ENCODE peak calls at places on chromosomes 5 and 9, in eight cellular contexts. S, M, C, P, Z, F, L and I are unnamed samples.

GRCh38 chr5:41686767-41687166 is 176.4 kb upstream of the PLCXD3 start:
- DNase-seq in P (no peak), M (no peak), S (no peak), C (no peak), Z (no peak), F (no peak), L (no peak), I (no peak)

GRCh38 chr5:166088389-166089039 is 2202.9 kb upstream of the WWC1 start:
- DNase-seq in F (no peak), S (no peak), M (no peak), C (no peak), Z (no peak), P (no peak), L (no peak), I (no peak)

GRCh38 chr5:145818604-145819003 is 16.5 kb downstream of the PRELID2 start:
- DNase-seq in S (no peak), L (no peak), Z (no peak), C (no peak), F (no peak), M (no peak), P (no peak), I (no peak)

GRCh38 chr9:91222457-91222856 is 139.3 kb downstream of the AUH start:
- DNase-seq in L (no peak), F (no peak), Z (no peak), P (no peak), C (no peak), M (no peak), S (no peak), I (no peak)

GRCh38 chr5:143882520-143882919 is 70.6 kb downstream of the HMHB1 start:
- DNase-seq in P (no peak), S (no peak), M (no peak), L (no peak), F (no peak), C (no peak), Z (no peak), I (no peak)

GRCh38 chr5:44546283-44546682 is 157.1 kb upstream of the FGF10 start:
- DNase-seq in Z (no peak), F (no peak), M (no peak), L (no peak), C (no peak), S (no peak), P (no peak), I (no peak)

GRCh38 chr5:144139586-144139985 is 30.9 kb downstream of the YIPF5 start:
- DNase-seq in P (no peak), M (no peak), C (no peak), F (no peak), L (no peak), Z (no peak), S (no peak), I (no peak)

GRCh38 chr5:129135633-129136032 is 41.1 kb downstream of the ISOC1 start:
- DNase-seq in F (no peak), C (no peak), L (peak), P (no peak), S (no peak), Z (no peak), M (peak), I (no peak)

GRCh38 chr5:141529002-141529401 is 40.1 kb downstream of the PCDHGC5 start:
- DNase-seq in C (no peak), L (no peak), Z (no peak), S (no peak), F (no peak), P (no peak), M (no peak), I (no peak)

GRCh38 chr5:152187668-152188067 is 217.4 kb downstream of the NMUR2 start:
- DNase-seq in L (no peak), Z (no peak), C (no peak), S (no peak), F (no peak), M (no peak), P (no peak), I (no peak)

GRCh38 chr5:164934039-164934438 is 1428.6 kb downstream of the MAT2B start:
- DNase-seq in M (no peak), F (no peak), L (no peak), P (no peak), Z (no peak), C (no peak), S (no peak), I (no peak)

GRCh38 chr9:126697350-126697749 is 83.6 kb downstream of the LMX1B start:
- DNase-seq in C (no peak), S (no peak), M (no peak), P (peak), Z (no peak), F (no peak), L (no peak), I (no peak)

GRCh38 chr9:128943832-128944620 is 3.4 kb downstream of the DOLK start:
- DNase-seq in M (no peak), C (no peak), F (no peak), P (no peak), Z (no peak), S (no peak), L (peak), I (no peak)

GRCh38 chr9:78763424-78763823 is 466.5 kb downstream of the PSAT1 start:
- DNase-seq in M (no peak), Z (no peak), S (no peak), P (no peak), L (no peak), F (no peak), C (no peak), I (no peak)

GRCh38 chr5:176761755-176762154 is 48.6 kb upstream of the UNC5A start:
- DNase-seq in F (no peak), S (no peak), M (no peak), L (no peak), C (no peak), P (no peak), Z (no peak), I (no peak)

GRCh38 chr5:121850272-121850671 is 1.4 kb upstream of the FTMT start:
- DNase-seq in M (no peak), L (no peak), C (no peak), Z (no peak), S (no peak), F (no peak), P (no peak), I (no peak)

GRCh38 chr9:104961238-104961637 is 33.3 kb upstream of the ABCA1 start:
- DNase-seq in Z (peak), L (peak), P (peak), F (peak), C (peak), M (no peak), S (peak), I (no peak)

GRCh38 chr5:176748073-176748966 is 62.0 kb upstream of the UNC5A start:
- DNase-seq in Z (no peak), L (no peak), S (no peak), F (no peak), P (peak), M (no peak), C (peak), I (no peak)

GRCh38 chr9:110744753-110745522 is 76.3 kb downstream of the MUSK start:
- DNase-seq in P (no peak), Z (peak), S (no peak), C (no peak), L (no peak), M (peak), F (no peak), I (no peak)

GRCh38 chr5:5343581-5343980 is 78.9 kb upstream of the ICE1 start:
- DNase-seq in P (no peak), Z (no peak), M (no peak), F (no peak), L (no peak), S (no peak), C (no peak), I (no peak)

GRCh38 chr5:157819502-157820125 is 39.3 kb downstream of the CLINT1 start:
- DNase-seq in C (no peak), L (peak), S (no peak), M (no peak), F (no peak), Z (peak), P (no peak), I (no peak)

GRCh38 chr5:170266570-170267379 is 30.8 kb downstream of the LCP2 start:
- DNase-seq in L (no peak), F (no peak), S (no peak), C (peak), P (no peak), M (no peak), Z (no peak), I (no peak)

GRCh38 chr5:64207978-64208377 is 42.3 kb downstream of the RNF180 start:
- DNase-seq in P (no peak), F (no peak), S (no peak), L (peak), Z (peak), M (no peak), C (no peak), I (no peak)

DNA sequence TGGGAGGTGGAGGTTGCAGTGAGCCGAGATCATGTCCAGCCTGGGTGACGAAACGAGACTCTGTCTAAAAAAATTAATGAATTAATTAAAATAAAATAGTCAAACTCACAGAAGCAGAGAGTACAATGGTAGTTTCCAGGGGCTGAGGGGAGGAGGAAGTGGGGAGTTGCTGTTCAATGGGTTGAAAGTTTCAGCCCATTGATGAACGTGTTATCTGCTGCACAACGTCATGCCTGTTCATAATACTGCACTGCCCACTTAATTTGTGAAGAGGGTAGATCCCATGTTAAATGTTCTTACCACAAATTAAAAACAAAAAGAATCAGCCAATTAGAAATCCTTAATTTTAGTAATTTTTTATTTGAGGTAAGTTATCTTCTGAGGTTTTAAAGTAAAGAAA is 16.4 kb upstream of the RUFY1 start:
- DNase-seq in L (no peak), F (no peak), S (no peak), P (no peak), Z (no peak), M (no peak), C (no peak), I (no peak)
- H3K9ac ChIP-seq in L (no peak), F (peak), S (no peak), P (no peak), Z (no peak), M (no peak), C (no peak), I (no peak)

GRCh38 chr9:6080154-6080716 is 64.8 kb upstream of the RANBP6 start:
- DNase-seq in S (peak), Z (peak), M (peak), P (peak), C (peak), L (peak), F (peak), I (peak)
- H3K4me3 ChIP-seq in S (peak), Z (peak), M (peak), P (peak), C (no peak), L (peak), F (no peak), I (peak)

DNA sequence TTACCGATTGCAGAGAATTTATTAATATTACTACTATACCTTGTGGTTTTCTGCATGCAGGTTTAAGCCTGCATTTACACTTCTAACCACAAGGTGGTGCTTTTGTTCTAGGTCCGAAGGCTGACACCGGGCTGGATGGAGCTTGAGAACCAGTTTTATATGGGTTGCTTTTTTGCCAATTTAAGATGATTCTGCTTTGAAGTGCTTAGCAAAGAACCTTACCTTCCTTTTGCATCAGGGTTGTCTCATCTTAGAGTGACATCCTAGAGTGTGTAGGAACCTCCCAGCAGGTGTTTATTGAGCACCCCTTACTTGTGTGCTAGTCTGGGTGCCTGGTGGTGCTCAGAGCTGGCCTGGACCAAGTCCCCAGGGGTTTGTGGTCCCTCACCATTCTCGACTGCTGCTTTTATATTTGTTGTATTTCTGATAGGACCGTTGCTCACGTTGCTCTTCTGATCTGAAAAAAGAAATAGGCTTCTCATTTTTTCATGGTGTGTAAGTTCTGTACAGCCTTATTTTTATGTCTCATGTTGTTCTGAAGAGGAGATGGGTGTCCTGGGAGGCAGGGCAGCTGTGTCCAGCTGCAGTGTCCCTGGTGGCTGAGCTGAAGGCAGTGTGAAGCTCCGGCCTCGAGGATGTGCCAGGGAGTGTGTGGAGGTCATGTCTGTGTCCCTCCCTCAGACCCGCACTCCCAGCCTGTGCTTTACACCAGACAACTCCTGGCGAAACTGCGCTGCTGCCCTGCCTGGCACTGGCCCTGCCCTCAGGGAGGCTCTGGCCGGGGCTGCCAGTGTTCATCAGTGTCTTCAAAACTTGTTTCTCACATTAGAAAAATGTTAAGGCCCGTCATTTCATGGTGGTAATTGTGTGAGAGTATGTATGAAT is 54.3 kb downstream of the EHMT1 start:
- DNase-seq in M (peak), F (peak), C (no peak), Z (peak), S (peak), P (peak), L (peak), I (peak)
- TF ChIP-seq POLR2AphosphoS5 in M (no peak), F (no peak), C (no peak), Z (no peak), S (no peak), P (no peak), L (no peak), I (no peak)

DNA sequence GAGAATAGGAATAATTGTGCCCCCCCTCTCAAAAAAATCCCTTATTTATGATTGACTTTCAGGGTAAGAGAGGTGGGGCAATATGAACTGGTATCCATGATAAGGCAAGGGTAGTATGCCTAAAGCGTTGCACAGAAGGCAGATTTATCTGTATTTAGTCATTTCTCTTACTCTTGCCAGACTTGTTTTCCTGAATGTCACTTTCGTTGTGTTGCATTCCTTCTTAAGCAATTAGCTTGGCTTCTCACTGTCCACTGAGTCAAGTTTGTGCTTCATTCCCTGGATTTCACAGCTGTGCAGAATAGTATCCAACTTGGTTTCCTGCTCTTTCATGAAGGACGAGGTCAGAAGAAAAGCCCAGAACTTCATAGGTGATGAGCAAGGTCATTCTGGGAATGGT is 301.5 kb upstream of the ACTBL2 start:
- DNase-seq in P (no peak), S (no peak), Z (peak), L (no peak), M (no peak), C (no peak), F (no peak), I (no peak)
- H3K9ac ChIP-seq in P (no peak), S (no peak), Z (no peak), L (no peak), M (no peak), C (no peak), F (no peak), I (no peak)

GRCh38 chr9:20226345-20226744 is 396.0 kb downstream of the MLLT3 start:
- DNase-seq in M (no peak), L (no peak), F (no peak), Z (no peak), P (no peak), S (no peak), C (no peak), I (no peak)
- H3K4me3 ChIP-seq in M (no peak), L (no peak), F (no peak), Z (no peak), P (no peak), S (no peak), C (no peak), I (no peak)

GRCh38 chr9:92350129-92350739 is 24.5 kb downstream of the CENPP start:
- DNase-seq in S (no peak), P (no peak), F (no peak), Z (no peak), M (no peak), L (no peak), C (no peak), I (peak)
- TF ChIP-seq POLR2AphosphoS5 in S (no peak), P (no peak), F (no peak), Z (no peak), M (no peak), L (no peak), C (no peak), I (no peak)

GRCh38 chr9:95061916-95062600 is 255.5 kb downstream of the FANCC start:
- DNase-seq in Z (no peak), F (no peak), P (no peak), C (no peak), L (no peak), M (no peak), S (no peak), I (no peak)
- H3K9ac ChIP-seq in Z (no peak), F (no peak), P (no peak), C (no peak), L (no peak), M (no peak), S (no peak), I (no peak)

GRCh38 chr5:79999722-80000121 is 8.7 kb upstream of the MTX3 start:
- DNase-seq in F (no peak), C (no peak), Z (no peak), P (no peak), L (no peak), M (no peak), S (no peak), I (no peak)
- H3K4me3 ChIP-seq in F (no peak), C (no peak), Z (no peak), P (no peak), L (no peak), M (no peak), S (no peak), I (no peak)